ENCODE peak calls at places on chromosomes 13 and 19, in four cellular contexts. H, K, V and W are unnamed samples.
A peak's percentile ranks its signal among the peaks of the same experiment; 100 is the strongest.

GRCh38 chr19:40580619-40581018 is 3.9 kb downstream of the SHKBP1 start:
- DNase-seq in H (no peak), K (no peak), V (no peak), W (no peak)

GRCh38 chr13:24693862-24694471 is 13.8 kb downstream of the ATP12A start:
- DNase-seq in H (peak; percentile 60), K (no peak), V (peak; percentile 53), W (no peak)

GRCh38 chr13:74683411-74683810 is 549.2 kb upstream of the KLF12 start:
- DNase-seq in H (peak; percentile 9), K (no peak), V (no peak), W (no peak)

GRCh38 chr19:46080561-46080960 is 39.8 kb upstream of the IGFL4 start:
- DNase-seq in H (peak; percentile 90), K (peak; percentile 50), V (no peak), W (no peak)

GRCh38 chr13:85236431-85236830 is 562.8 kb downstream of the SLITRK6 start:
- DNase-seq in H (peak; percentile 49), K (no peak), V (no peak), W (no peak)

GRCh38 chr13:106919638-106920037 is 351.7 kb upstream of the ARGLU1 start:
- DNase-seq in H (no peak), K (no peak), V (no peak), W (peak; percentile 18)

GRCh38 chr19:15421726-15422260 is 3.0 kb upstream of the AKAP8L start:
- DNase-seq in H (no peak), K (no peak), V (peak; percentile 35), W (peak; percentile 18)

GRCh38 chr19:52963229-52963760 is 614 bp upstream of the ZNF816 start:
- DNase-seq in H (no peak), K (no peak), V (no peak), W (no peak)

GRCh38 chr19:40974633-40975037 is 16.4 kb upstream of the CYP2B6 start:
- DNase-seq in H (peak; percentile 74), K (no peak), V (peak; percentile 76), W (peak; percentile 83)

GRCh38 chr13:27266937-27267336 is 3.7 kb upstream of the RASL11A start:
- DNase-seq in H (no peak), K (no peak), V (no peak), W (no peak)

GRCh38 chr13:50891206-50891605 is 18.4 kb upstream of the RNASEH2B start:
- DNase-seq in H (no peak), K (no peak), V (no peak), W (no peak)

GRCh38 chr13:42991892-42992584 is at the start of gene EPSTI1:
- DNase-seq in H (peak; percentile 68), K (no peak), V (peak; percentile 66), W (peak; percentile 66)

GRCh38 chr13:113813749-113814434 is 50.0 kb downstream of the GAS6 start:
- DNase-seq in H (no peak), K (no peak), V (no peak), W (no peak)

GRCh38 chr19:57026476-57026875 is 93.3 kb upstream of the USP29 start:
- DNase-seq in H (no peak), K (no peak), V (no peak), W (no peak)

GRCh38 chr13:113103646-113104045 is 1.9 kb upstream of the F7 start:
- DNase-seq in H (no peak), K (no peak), V (no peak), W (no peak)

GRCh38 chr19:5293607-5294089 is 47.0 kb downstream of the PTPRS start:
- DNase-seq in H (peak; percentile 33), K (no peak), V (no peak), W (no peak)

GRCh38 chr19:843180-843835 is 2.5 kb downstream of the PRTN3 start:
- DNase-seq in H (no peak), K (no peak), V (no peak), W (no peak)

GRCh38 chr13:59305896-59306295 is 857.8 kb downstream of the DIAPH3 start:
- DNase-seq in H (no peak), K (no peak), V (no peak), W (no peak)

GRCh38 chr19:42441047-42441440 is 1.7 kb downstream of the CXCL17 start:
- DNase-seq in H (no peak), K (no peak), V (no peak), W (no peak)

GRCh38 chr19:42203700-42204099 is 13.8 kb downstream of the DEDD2 start:
- DNase-seq in H (no peak), K (no peak), V (no peak), W (no peak)

GRCh38 chr13:23765531-23765930 is 123.7 kb downstream of the MIPEP start:
- DNase-seq in H (no peak), K (no peak), V (no peak), W (no peak)

GRCh38 chr19:1566392-1567115 is 1.6 kb downstream of the MEX3D start:
- DNase-seq in H (peak; percentile 66), K (peak; percentile 16), V (peak; percentile 71), W (peak; percentile 76)

GRCh38 chr19:48394331-48395169 is 1.1 kb downstream of the GRIN2D start:
- DNase-seq in H (no peak), K (no peak), V (no peak), W (no peak)

GRCh38 chr19:17751103-17751911 is at the start of gene FCHO1:
- DNase-seq in H (no peak), K (no peak), V (no peak), W (peak; percentile 65)

GRCh38 chr19:52695996-52696395 is 38.8 kb downstream of the ZNF611 start:
- DNase-seq in H (no peak), K (no peak), V (no peak), W (no peak)

GRCh38 chr19:50568321-50569022 is at the start of gene LRRC4B:
- DNase-seq in H (no peak), K (no peak), V (no peak), W (no peak)

GRCh38 chr13:58963321-58963720 is 1200.4 kb downstream of the DIAPH3 start:
- DNase-seq in H (no peak), K (no peak), V (no peak), W (no peak)

GRCh38 chr19:15584095-15584494 is 30.9 kb upstream of the CYP4F8 start:
- DNase-seq in H (no peak), K (no peak), V (peak; percentile 11), W (no peak)

GRCh38 chr13:113187905-113188595 is 20.4 kb downstream of the PCID2 start:
- DNase-seq in H (no peak), K (no peak), V (no peak), W (no peak)